ENCODE peak calls at places on chromosome 13, in ten cellular contexts. Y, W, V, E, U, N, D, F, C and J are unnamed samples.

GRCh38 chr13:113526466-113527220 is 36.1 kb upstream of the DCUN1D2 start:
- DNase-seq in Y (no peak), W (no peak), V (peak; percentile 29), E (no peak), U (no peak), N (no peak), D (no peak), F (no peak), C (peak; percentile 21), J (no peak)

GRCh38 chr13:42283574-42283973 is 11.6 kb downstream of the AKAP11 start:
- DNase-seq in Y (no peak), W (no peak), V (no peak), E (no peak), U (no peak), N (no peak), D (no peak), F (no peak), C (no peak), J (no peak)

GRCh38 chr13:31733066-31733465 is 6.3 kb upstream of the RXFP2 start:
- DNase-seq in Y (no peak), W (peak; percentile 22), V (no peak), E (no peak), U (peak; percentile 32), N (no peak), D (no peak), F (no peak), C (no peak), J (no peak)

GRCh38 chr13:49248433-49249002 is 793 bp downstream of the CDADC1 start:
- DNase-seq in Y (no peak), W (peak; percentile 63), V (no peak), E (no peak), U (no peak), N (peak; percentile 25), D (no peak), F (no peak), C (no peak), J (no peak)

GRCh38 chr13:51525567-51526165 is 58.6 kb upstream of the WDFY2 start:
- DNase-seq in Y (no peak), W (no peak), V (no peak), E (no peak), U (peak; percentile 83), N (no peak), D (no peak), F (no peak), C (no peak), J (no peak)

GRCh38 chr13:97224544-97225324 is 2.6 kb downstream of the MBNL2 start:
- DNase-seq in Y (peak; percentile 54), W (peak; percentile 34), V (peak; percentile 70), E (no peak), U (peak; percentile 35), N (peak; percentile 69), D (no peak), F (no peak), C (peak; percentile 77), J (no peak)

GRCh38 chr13:81171065-81171647 is 830.2 kb upstream of the SPRY2 start:
- DNase-seq in Y (no peak), W (peak; percentile 69), V (no peak), E (no peak), U (peak; percentile 54), N (peak; percentile 29), D (no peak), F (no peak), C (no peak), J (peak; percentile 39)

GRCh38 chr13:111947026-111947810 is 119.7 kb upstream of the SOX1 start:
- DNase-seq in Y (no peak), W (no peak), V (peak; percentile 23), E (no peak), U (no peak), N (no peak), D (no peak), F (no peak), C (no peak), J (no peak)

GRCh38 chr13:50843256-50844043 is at the start of gene DLEU7:
- DNase-seq in Y (no peak), W (no peak), V (no peak), E (no peak), U (no peak), N (no peak), D (no peak), F (no peak), C (no peak), J (no peak)

GRCh38 chr13:94305033-94305432 is 174.4 kb downstream of the DCT start:
- DNase-seq in Y (no peak), W (no peak), V (no peak), E (no peak), U (no peak), N (no peak), D (no peak), F (no peak), C (no peak), J (no peak)

GRCh38 chr13:97295279-97296182 is 73.4 kb downstream of the MBNL2 start:
- DNase-seq in Y (no peak), W (no peak), V (no peak), E (peak; percentile 35), U (peak; percentile 93), N (peak; percentile 85), D (peak; percentile 26), F (no peak), C (no peak), J (no peak)

GRCh38 chr13:22454586-22454985 is 726.2 kb upstream of the SGCG start:
- DNase-seq in Y (no peak), W (no peak), V (no peak), E (no peak), U (no peak), N (peak; percentile 1), D (no peak), F (peak; percentile 4), C (no peak), J (no peak)

GRCh38 chr13:42396501-42396900 is 124.5 kb downstream of the AKAP11 start:
- DNase-seq in Y (no peak), W (no peak), V (no peak), E (no peak), U (no peak), N (no peak), D (no peak), F (no peak), C (no peak), J (no peak)